ENCODE peak calls at places on chromosomes 2 and 18, in ten cellular contexts. Z is bronchial epithelial cell, C is neural crest cell, W is epithelial cell of esophagus, I is neural progenitor cell, A is thoracic aorta, P is fibroblast of lung, T is ascending aorta, X is glutamatergic neuron, U is AG04450. O is an unnamed sample.

GRCh38 chr2:221103930-221104329 is 468.2 kb downstream of the EPHA4 start:
- DNase-seq in Z (no peak), C (no peak), W (no peak), I (no peak), A (no peak), P (peak), T (peak), X (no peak), U (no peak), O (no peak)

GRCh38 chr2:212488611-212489010 is 50.0 kb downstream of the ERBB4 start:
- DNase-seq in Z (no peak), C (no peak), W (no peak), I (no peak), A (no peak), P (no peak), T (no peak), X (no peak), U (no peak), O (no peak)

GRCh38 chr2:60980031-60980815 is 37.3 kb upstream of the PEX13 start:
- DNase-seq in Z (no peak), C (no peak), W (no peak), I (no peak), A (no peak), P (no peak), T (no peak), X (no peak), U (no peak), O (no peak)

GRCh38 chr2:123468071-123468470 is 557.0 kb upstream of the CNTNAP5 start:
- DNase-seq in Z (peak), C (no peak), W (peak), I (no peak), A (no peak), P (no peak), T (no peak), X (no peak), U (no peak), O (peak)

GRCh38 chr2:235745597-235745996 is 251.8 kb downstream of the AGAP1 start:
- DNase-seq in Z (peak), C (no peak), W (peak), I (no peak), A (no peak), P (peak), T (no peak), X (no peak), U (no peak), O (peak)

GRCh38 chr2:171159326-171160118 is 1.2 kb downstream of the TLK1 start:
- DNase-seq in Z (peak), C (peak), W (peak), I (peak), A (no peak), P (peak), T (peak), X (peak), U (peak), O (peak)

GRCh38 chr2:128638311-128638710 is 319.6 kb upstream of the HS6ST1 start:
- DNase-seq in Z (no peak), C (no peak), W (no peak), I (peak), A (no peak), P (no peak), T (no peak), X (peak), U (no peak), O (no peak)

GRCh38 chr2:64563436-64563938 is 39.4 kb downstream of the AFTPH start:
- DNase-seq in Z (no peak), C (no peak), W (no peak), I (no peak), A (no peak), P (no peak), T (no peak), X (no peak), U (no peak), O (no peak)

GRCh38 chr2:6103949-6104348 is 411.8 kb downstream of the SOX11 start:
- DNase-seq in Z (no peak), C (no peak), W (no peak), I (no peak), A (no peak), P (no peak), T (no peak), X (no peak), U (no peak), O (peak)

GRCh38 chr2:136058951-136059530 is 58.9 kb downstream of the CXCR4 start:
- DNase-seq in Z (no peak), C (no peak), W (no peak), I (no peak), A (no peak), P (no peak), T (no peak), X (no peak), U (no peak), O (no peak)

GRCh38 chr2:28567076-28567471 is 71.2 kb downstream of the PLB1 start:
- DNase-seq in Z (no peak), C (no peak), W (no peak), I (peak), A (no peak), P (no peak), T (no peak), X (peak), U (no peak), O (no peak)

GRCh38 chr2:110157153-110157793 is 41.7 kb upstream of the MALL start:
- DNase-seq in Z (peak), C (no peak), W (peak), I (peak), A (no peak), P (peak), T (no peak), X (no peak), U (peak), O (peak)

GRCh38 chr2:25521126-25521525 is 152.3 kb downstream of the DTNB start:
- DNase-seq in Z (no peak), C (no peak), W (no peak), I (no peak), A (no peak), P (no peak), T (no peak), X (no peak), U (no peak), O (no peak)

GRCh38 chr2:128498589-128498988 is 179.9 kb upstream of the HS6ST1 start:
- DNase-seq in Z (no peak), C (no peak), W (no peak), I (no peak), A (no peak), P (no peak), T (peak), X (no peak), U (no peak), O (no peak)

GRCh38 chr18:1034971-1035370 is 130.3 kb downstream of the ADCYAP1 start:
- DNase-seq in Z (no peak), C (no peak), W (no peak), I (no peak), A (no peak), P (no peak), T (no peak), X (no peak), U (no peak), O (no peak)
- TF ChIP-seq CTCF in Z (no peak), C (no peak), W (no peak), I (no peak), A (no peak), P (no peak), T (no peak), X (no peak), U (no peak), O (no peak)

GRCh38 chr2:46876741-46877384 is 38.7 kb downstream of the MCFD2 start:
- DNase-seq in Z (peak), C (no peak), W (peak), I (peak), A (no peak), P (peak), T (no peak), X (peak), U (no peak), O (peak)
- TF ChIP-seq CTCF in Z (peak), C (no peak), W (peak), I (peak), A (peak), P (peak), T (peak), X (no peak), U (peak), O (peak)

GRCh38 chr2:188456114-188456909 is 164.6 kb downstream of the GULP1 start:
- DNase-seq in Z (no peak), C (no peak), W (no peak), I (peak), A (no peak), P (no peak), T (no peak), X (no peak), U (no peak), O (no peak)
- TF ChIP-seq CTCF in Z (no peak), C (no peak), W (no peak), I (peak), A (no peak), P (no peak), T (no peak), X (no peak), U (peak), O (no peak)

DNA sequence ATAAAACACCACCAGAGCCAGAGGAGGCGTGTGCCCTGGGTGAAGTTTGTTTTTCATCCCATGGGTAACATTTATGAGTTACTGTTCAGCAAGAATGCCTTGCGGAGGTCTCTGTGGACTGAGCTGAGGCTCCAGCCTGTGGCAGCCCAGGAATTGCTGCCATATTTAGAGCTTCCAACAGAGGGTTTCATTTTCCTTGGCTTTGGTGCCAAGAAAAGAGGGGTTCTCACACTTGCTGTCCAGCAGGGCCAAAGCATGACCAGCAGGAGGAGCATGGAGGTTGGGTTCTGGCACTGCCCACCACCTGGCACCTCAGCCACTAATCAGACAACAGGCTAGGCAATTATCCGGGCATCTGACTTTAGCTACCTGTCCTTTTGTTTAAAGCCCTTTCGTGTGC is 36.7 kb downstream of the EPAS1 start:
- DNase-seq in Z (no peak), C (no peak), W (no peak), I (no peak), A (no peak), P (no peak), T (no peak), X (no peak), U (no peak), O (peak)
- TF ChIP-seq CTCF in Z (peak), C (no peak), W (no peak), I (peak), A (peak), P (no peak), T (peak), X (no peak), U (peak), O (no peak)